ENCODE peak calls at places on chromosomes 3 and 15, in five cellular contexts. I is breast epithelium, Z is prostate gland, F is psoas muscle, P is upper lobe of right lung. C is an unnamed sample.

GRCh38 chr3:71987828-71988227 is 202.9 kb upstream of the PROK2 start:
- DNase-seq in I (no peak), Z (no peak), F (no peak), P (no peak), C (no peak)

GRCh38 chr3:169387751-169388696 is 275.5 kb downstream of the MECOM start:
- DNase-seq in I (peak; percentile 49), Z (no peak), F (peak; percentile 76), P (no peak), C (no peak)

GRCh38 chr15:101452572-101452971 is 36.9 kb downstream of the PCSK6 start:
- DNase-seq in I (peak; percentile 31), Z (no peak), F (no peak), P (no peak), C (no peak)

GRCh38 chr3:48621461-48621869 is at the start of gene TMEM89:
- DNase-seq in I (no peak), Z (no peak), F (no peak), P (no peak), C (no peak)

GRCh38 chr15:60548101-60548500 is 69.2 kb upstream of the ICE2 start:
- DNase-seq in I (no peak), Z (no peak), F (no peak), P (no peak), C (no peak)

GRCh38 chr15:101550124-101550523 is 60.6 kb upstream of the PCSK6 start:
- DNase-seq in I (no peak), Z (no peak), F (no peak), P (no peak), C (no peak)

GRCh38 chr3:142987707-142988106 is 13.7 kb upstream of the U2SURP start:
- DNase-seq in I (no peak), Z (no peak), F (peak; percentile 54), P (no peak), C (peak; percentile 46)

GRCh38 chr3:169149349-169149890 is 514.1 kb downstream of the MECOM start:
- DNase-seq in I (peak; percentile 78), Z (peak; percentile 85), F (peak; percentile 83), P (peak; percentile 94), C (peak; percentile 87)

GRCh38 chr15:52257734-52258062 is 37.9 kb downstream of the MYO5C start:
- DNase-seq in I (no peak), Z (no peak), F (peak; percentile 64), P (no peak), C (peak; percentile 85)

GRCh38 chr15:29998017-29998416 is 84.7 kb upstream of the GOLGA8J start:
- DNase-seq in I (no peak), Z (no peak), F (no peak), P (no peak), C (no peak)

GRCh38 chr15:61530769-61531168 is 301.7 kb upstream of the RORA start:
- DNase-seq in I (no peak), Z (no peak), F (no peak), P (no peak), C (peak; percentile 74)

DNA sequence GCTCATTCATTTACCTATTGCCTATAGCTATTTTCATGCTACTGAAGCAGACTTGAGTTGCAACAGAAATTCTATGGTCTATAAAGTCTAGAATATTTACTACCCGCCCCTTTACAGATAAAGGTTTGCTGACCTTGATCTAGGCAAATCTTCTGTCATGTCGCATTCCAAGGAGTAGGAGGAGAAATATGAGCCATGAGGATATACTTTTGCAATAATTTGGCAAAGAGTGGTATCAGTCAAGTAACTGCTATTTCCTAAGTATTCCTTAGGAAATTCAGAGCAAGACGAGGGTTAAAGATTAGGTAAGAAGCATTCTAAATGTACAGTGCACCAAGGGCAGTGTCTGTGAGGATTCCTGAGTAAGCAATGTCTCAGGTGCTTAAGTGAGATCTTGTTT is 121.0 kb upstream of the NUDT16 start:
- DNase-seq in I (no peak), Z (no peak), F (no peak), P (no peak), C (no peak)
- TF ChIP-seq CTCF in I (no peak), Z (no peak), F (no peak), P (no peak), C (no peak)

DNA sequence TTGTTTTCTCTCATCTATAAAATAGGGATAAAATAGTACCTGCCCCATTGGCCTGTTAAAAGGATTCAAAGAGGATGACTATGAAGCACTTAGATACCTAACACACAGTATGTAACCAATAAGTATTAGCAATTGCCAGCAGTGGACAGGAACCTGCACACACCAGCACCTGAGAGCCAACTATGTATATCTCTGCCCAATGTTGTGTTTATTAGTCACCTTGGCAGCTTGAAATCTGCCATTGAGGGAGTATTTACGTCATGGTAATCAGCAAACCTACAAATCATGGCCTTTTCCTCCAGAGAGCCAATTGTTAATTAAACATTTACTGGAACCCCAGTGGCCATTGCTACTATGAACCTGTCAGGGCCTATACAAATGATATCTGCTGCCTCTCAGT is 13.8 kb downstream of the LARS2 start:
- DNase-seq in I (no peak), Z (no peak), F (no peak), P (no peak), C (no peak)
- H3K36me3 ChIP-seq in I (no peaks in the 10 kb centered on the region), Z (no peaks in the 10 kb centered on the region), F (peaks cover 95% of the 10 kb centered on the region), P (peaks cover 56% of the 10 kb centered on the region), C (peaks cover 43% of the 10 kb centered on the region)

DNA sequence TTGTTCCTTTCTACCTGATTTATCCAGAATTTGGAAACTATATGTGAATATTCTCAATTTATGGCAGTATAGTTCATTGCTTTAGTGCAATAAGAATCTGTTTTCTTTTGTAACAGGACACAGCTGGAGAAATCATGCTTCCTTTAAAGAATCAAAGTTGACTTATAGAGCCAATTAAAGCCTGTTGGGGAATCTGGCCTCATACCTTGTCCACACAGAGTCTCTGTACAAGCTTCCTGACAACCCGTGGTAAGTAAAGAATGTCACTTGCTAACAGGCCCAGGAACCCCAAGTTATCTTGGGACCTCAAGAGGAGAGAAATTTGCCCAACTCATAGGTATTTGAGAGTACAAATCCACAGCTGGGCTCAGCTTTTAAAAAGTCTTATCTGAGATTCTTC is 10.2 kb downstream of the ZNF445 start:
- DNase-seq in I (no peak), Z (no peak), F (no peak), P (no peak), C (no peak)
- H3K9me3 ChIP-seq in I (no peaks in the 10 kb centered on the region), Z (no peaks in the 10 kb centered on the region), F (no peaks in the 10 kb centered on the region), P (no peaks in the 10 kb centered on the region), C (no peaks in the 10 kb centered on the region)

DNA sequence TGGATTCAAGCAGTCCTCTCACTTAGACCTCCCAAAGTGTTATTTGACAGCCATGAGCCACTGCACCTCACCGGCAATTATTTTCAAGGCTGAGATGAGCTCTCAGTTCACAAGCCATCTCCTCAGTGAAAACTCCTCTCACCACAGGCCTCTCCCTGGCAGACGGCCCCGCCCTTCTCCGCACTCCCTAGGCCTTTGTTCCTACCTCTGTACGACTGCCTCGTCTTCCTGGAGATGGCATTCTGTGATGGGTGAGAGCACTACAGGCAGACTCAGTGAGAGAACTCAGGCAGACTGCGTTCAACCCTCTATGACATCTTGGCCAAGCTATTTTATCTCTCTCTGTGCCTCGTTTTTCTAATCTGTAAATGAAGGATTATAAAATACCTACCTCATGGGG is 67.0 kb upstream of the TPM1 start:
- DNase-seq in I (no peak), Z (no peak), F (no peak), P (no peak), C (no peak)
- TF ChIP-seq CTCF in I (no peak), Z (no peak), F (no peak), P (no peak), C (no peak)

GRCh38 chr3:123151251-123151705 is 50.5 kb upstream of the SEC22A start:
- DNase-seq in I (no peak), Z (no peak), F (no peak), P (no peak), C (no peak)
- H3K36me3 ChIP-seq in I (peaks cover 5% of the 10 kb centered on the region), Z (no peaks in the 10 kb centered on the region), F (peaks cover 48% of the 10 kb centered on the region), P (peaks cover 29% of the 10 kb centered on the region), C (peaks cover 84% of the 10 kb centered on the region)